ENCODE peak calls at places on chromosome 15, in eight cellular contexts. X is mucosa of descending colon; W is IMR-90; V is amniotic stem cell; Q is AG20443; P is upper lobe of right lung; A is effector CD4-positive, alpha-beta T cell; N is cardiac septum. K is an unnamed sample.

GRCh38 chr15:89105147-89105546 is 16.9 kb downstream of the ABHD2 start:
- DNase-seq in X (no peak), W (peak), V (peak), Q (peak), P (no peak), A (no peak), N (no peak), K (peak)

GRCh38 chr15:65377105-65377975 is 462 bp downstream of the IGDCC3 start:
- DNase-seq in X (no peak), W (no peak), V (no peak), Q (peak), P (peak), A (no peak), N (no peak), K (peak)

GRCh38 chr15:101479851-101480612 is 9.5 kb downstream of the PCSK6 start:
- DNase-seq in X (no peak), W (no peak), V (no peak), Q (no peak), P (no peak), A (no peak), N (peak), K (no peak)

GRCh38 chr15:92521624-92522008 is 127.9 kb downstream of the ST8SIA2 start:
- DNase-seq in X (no peak), W (peak), V (peak), Q (peak), P (no peak), A (peak), N (no peak), K (peak)

GRCh38 chr15:73109751-73110150 is 57.5 kb downstream of the NEO1 start:
- DNase-seq in X (no peak), W (no peak), V (no peak), Q (no peak), P (no peak), A (no peak), N (no peak), K (no peak)

GRCh38 chr15:92797168-92798052 is 102.7 kb upstream of the CHD2 start:
- DNase-seq in X (no peak), W (peak), V (peak), Q (peak), P (no peak), A (peak), N (no peak), K (peak)

GRCh38 chr15:65391732-65392131 is 13.9 kb upstream of the IGDCC3 start:
- DNase-seq in X (no peak), W (no peak), V (no peak), Q (no peak), P (no peak), A (no peak), N (no peak), K (no peak)

GRCh38 chr15:57734860-57735259 is 28.3 kb downstream of the POLR2M start:
- DNase-seq in X (no peak), W (no peak), V (no peak), Q (no peak), P (no peak), A (no peak), N (no peak), K (no peak)

GRCh38 chr15:43250785-43251184 is 15.9 kb downstream of the TGM5 start:
- DNase-seq in X (no peak), W (no peak), V (no peak), Q (no peak), P (no peak), A (no peak), N (no peak), K (no peak)

GRCh38 chr15:62608369-62608768 is 434.2 kb upstream of the TPM1 start:
- DNase-seq in X (no peak), W (no peak), V (no peak), Q (no peak), P (no peak), A (no peak), N (no peak), K (no peak)

GRCh38 chr15:93152264-93152884 is 63.4 kb upstream of the RGMA start:
- DNase-seq in X (no peak), W (no peak), V (no peak), Q (no peak), P (no peak), A (peak), N (no peak), K (no peak)

GRCh38 chr15:97747342-97747741 is 213.2 kb upstream of the ARRDC4 start:
- DNase-seq in X (no peak), W (no peak), V (no peak), Q (no peak), P (no peak), A (no peak), N (no peak), K (peak)

GRCh38 chr15:31262143-31262530 is 64.5 kb upstream of the KLF13 start:
- DNase-seq in X (peak), W (no peak), V (no peak), Q (no peak), P (peak), A (no peak), N (peak), K (no peak)

GRCh38 chr15:51499379-51499976 is 123.1 kb downstream of the DMXL2 start:
- DNase-seq in X (no peak), W (peak), V (no peak), Q (peak), P (no peak), A (no peak), N (no peak), K (peak)

GRCh38 chr15:68526269-68526668 is 52.5 kb upstream of the CORO2B start:
- DNase-seq in X (no peak), W (peak), V (peak), Q (peak), P (no peak), A (no peak), N (no peak), K (peak)

GRCh38 chr15:40100133-40100946 is 8.3 kb downstream of the BMF start:
- DNase-seq in X (no peak), W (no peak), V (no peak), Q (no peak), P (peak), A (no peak), N (no peak), K (no peak)

GRCh38 chr15:75687486-75688277 is 25.0 kb downstream of the CSPG4 start:
- DNase-seq in X (no peak), W (no peak), V (no peak), Q (no peak), P (no peak), A (no peak), N (no peak), K (no peak)

GRCh38 chr15:63312286-63312685 is 34.9 kb downstream of the APH1B start:
- DNase-seq in X (no peak), W (no peak), V (no peak), Q (no peak), P (no peak), A (no peak), N (no peak), K (no peak)

GRCh38 chr15:25251700-25252390 is 187.0 kb downstream of the UBE3A start:
- DNase-seq in X (peak), W (no peak), V (no peak), Q (no peak), P (peak), A (no peak), N (peak), K (no peak)

GRCh38 chr15:48696627-48697312 is 51.3 kb upstream of the FBN1 start:
- DNase-seq in X (no peak), W (peak), V (no peak), Q (no peak), P (no peak), A (no peak), N (no peak), K (peak)

GRCh38 chr15:52111517-52112202 is 915 bp downstream of the BCL2L10 start:
- DNase-seq in X (no peak), W (no peak), V (no peak), Q (no peak), P (no peak), A (no peak), N (no peak), K (no peak)

GRCh38 chr15:83380682-83381081 is 66.5 kb upstream of the SH3GL3 start:
- DNase-seq in X (no peak), W (peak), V (no peak), Q (peak), P (peak), A (no peak), N (no peak), K (peak)

GRCh38 chr15:94206463-94207167 is 24.7 kb upstream of the MCTP2 start:
- DNase-seq in X (no peak), W (peak), V (no peak), Q (peak), P (no peak), A (no peak), N (no peak), K (no peak)

GRCh38 chr15:35450492-35450891 is 95.5 kb downstream of the DPH6 start:
- DNase-seq in X (no peak), W (peak), V (no peak), Q (peak), P (no peak), A (no peak), N (no peak), K (peak)

GRCh38 chr15:80480909-80481308 is 76.7 kb downstream of the ARNT2 start:
- DNase-seq in X (no peak), W (peak), V (peak), Q (peak), P (no peak), A (no peak), N (no peak), K (peak)

K was measured in ELR.